ENCODE peak calls at places on chromosomes 6 and 20, in six cellular contexts. Y, U, R, G, C and V are unnamed samples.

GRCh38 chr6:101597711-101598110 is 204.2 kb downstream of the GRIK2 start:
- DNase-seq in G (no peak), Y (no peak), U (no peak), C (peak; percentile 46), R (no peak), V (no peak)

GRCh38 chr6:81304486-81304885 is 448.0 kb downstream of the TENT5A start:
- DNase-seq in C (no peak), Y (no peak), R (no peak), U (no peak), G (no peak), V (no peak)

GRCh38 chr20:19929749-19930148 is 87.4 kb upstream of the NAA20 start:
- DNase-seq in Y (no peak), R (no peak), C (no peak), G (no peak), U (no peak), V (no peak)

GRCh38 chr6:95599691-95600090 is 22.4 kb downstream of the MANEA start:
- DNase-seq in G (no peak), C (no peak), Y (no peak), R (no peak), U (peak; percentile 21), V (no peak)

GRCh38 chr6:125100018-125100652 is 53.4 kb upstream of the TPD52L1 start:
- DNase-seq in U (no peak), Y (no peak), C (no peak), G (no peak), R (no peak), V (no peak)

GRCh38 chr20:4811257-4811656 is 89.5 kb downstream of the PRND start:
- DNase-seq in C (no peak), G (no peak), Y (no peak), U (no peak), R (no peak), V (no peak)

GRCh38 chr6:130975325-130975724 is 87.7 kb downstream of the EPB41L2 start:
- DNase-seq in U (no peak), R (no peak), G (no peak), Y (no peak), C (peak; percentile 31), V (no peak)

GRCh38 chr20:45972500-45973183 is 639 bp upstream of the ZNF335 start:
- DNase-seq in U (no peak), C (peak; percentile 99), G (no peak), Y (no peak), R (peak; percentile 91), V (no peak)

GRCh38 chr20:40293740-40294139 is 395.3 kb downstream of the MAFB start:
- DNase-seq in U (peak; percentile 79), G (no peak), C (no peak), R (no peak), Y (no peak), V (no peak)

GRCh38 chr6:17912521-17912920 is 74.9 kb downstream of the KIF13A start:
- DNase-seq in U (no peak), Y (no peak), C (no peak), G (no peak), R (no peak), V (no peak)